ENCODE peak calls at places on chromosomes 12 and 14, in six cellular contexts. L, Y, J, Q, B and I are unnamed samples.
A peak's percentile ranks its signal among the peaks of the same experiment; 100 is the strongest.

GRCh38 chr12:104358353-104359003 is 54.9 kb downstream of the EID3 start:
- DNase-seq in Q (peak; percentile 43), Y (no peak), J (peak; percentile 43), L (peak; percentile 64), B (no peak), I (peak; percentile 56)

GRCh38 chr12:45762185-45763110 is 32.9 kb downstream of the ARID2 start:
- DNase-seq in Y (peak; percentile 50), B (no peak), J (no peak), L (no peak), Q (peak; percentile 22), I (no peak)

GRCh38 chr12:61487728-61488127 is 772.5 kb upstream of the USP15 start:
- DNase-seq in L (no peak), Y (no peak), J (no peak), B (no peak), Q (no peak), I (no peak)

GRCh38 chr14:73896521-73896920 is 9.9 kb downstream of the ZNF410 start:
- DNase-seq in Y (no peak), B (no peak), Q (no peak), J (no peak), L (no peak), I (no peak)

GRCh38 chr14:38291681-38292459 is 36.0 kb upstream of the CLEC14A start:
- DNase-seq in J (no peak), Q (no peak), L (no peak), Y (no peak), B (no peak), I (no peak)

GRCh38 chr12:8045952-8046944 is 13.7 kb downstream of the FOXJ2 start:
- DNase-seq in J (peak; percentile 66), L (peak; percentile 85), B (peak; percentile 68), Q (peak; percentile 45), Y (peak; percentile 78), I (peak; percentile 80)

GRCh38 chr14:71011479-71011878 is 104.2 kb downstream of the PCNX1 start:
- DNase-seq in L (no peak), B (no peak), Y (no peak), J (no peak), Q (no peak), I (no peak)

GRCh38 chr12:27861428-27862167 is 81.6 kb upstream of the MANSC4 start:
- DNase-seq in B (no peak), J (no peak), Q (no peak), L (no peak), Y (no peak), I (no peak)

GRCh38 chr12:122825773-122826724 is 9.2 kb upstream of the HIP1R start:
- DNase-seq in J (no peak), Q (peak; percentile 2), B (no peak), Y (no peak), L (peak; percentile 20), I (no peak)

GRCh38 chr12:78584695-78585094 is 279.9 kb upstream of the SYT1 start:
- DNase-seq in J (no peak), Q (no peak), L (no peak), Y (peak; percentile 2), B (no peak), I (no peak)

GRCh38 chr12:65525501-65526141 is 247.1 kb downstream of the MSRB3 start:
- DNase-seq in B (no peak), Q (no peak), Y (no peak), J (no peak), L (no peak), I (no peak)

GRCh38 chr12:70249903-70250302 is 6.7 kb downstream of the CNOT2 start:
- DNase-seq in Q (no peak), L (no peak), B (no peak), J (no peak), Y (no peak), I (no peak)

GRCh38 chr12:45214739-45215418 is 1.0 kb upstream of the ANO6 start:
- DNase-seq in B (no peak), L (no peak), Y (no peak), J (no peak), Q (no peak), I (no peak)

GRCh38 chr12:106131671-106132070 is 7.1 kb downstream of the NUAK1 start:
- DNase-seq in Q (no peak), L (no peak), J (no peak), Y (no peak), B (no peak), I (no peak)

GRCh38 chr12:12835378-12836145 is 22.4 kb downstream of the DDX47 start:
- DNase-seq in B (peak; percentile 40), L (no peak), J (no peak), Y (no peak), Q (no peak), I (no peak)

GRCh38 chr12:72872488-72872887 is 600.3 kb downstream of the TRHDE start:
- DNase-seq in L (no peak), Q (peak; percentile 93), J (no peak), Y (no peak), B (no peak), I (no peak)

GRCh38 chr14:80017796-80018195 is 193.5 kb downstream of the DIO2 start:
- DNase-seq in J (no peak), Y (no peak), L (no peak), B (no peak), Q (no peak), I (no peak)

GRCh38 chr12:13610280-13610679 is 371.1 kb downstream of the GRIN2B start:
- DNase-seq in Y (no peak), J (no peak), L (no peak), Q (no peak), B (no peak), I (no peak)

GRCh38 chr12:125989716-125990115 is 924.5 kb downstream of the AACS start:
- DNase-seq in Y (no peak), Q (no peak), B (no peak), L (no peak), J (no peak), I (no peak)

GRCh38 chr12:53381739-53382630 is 2.0 kb downstream of the SP1 start:
- DNase-seq in L (peak; percentile 36), J (no peak), Y (peak; percentile 71), Q (no peak), B (peak; percentile 27), I (peak; percentile 17)

GRCh38 chr12:4849024-4849594 is 60.6 kb upstream of the KCNA1 start:
- DNase-seq in L (peak; percentile 24), B (peak; percentile 30), Y (peak; percentile 24), Q (peak; percentile 34), J (no peak), I (no peak)

GRCh38 chr12:6215932-6216494 is 15.8 kb downstream of the CD9 start:
- DNase-seq in L (no peak), Q (no peak), J (no peak), Y (peak; percentile 83), B (peak; percentile 95), I (no peak)

GRCh38 chr12:9750276-9751203 is 10.2 kb downstream of the CD69 start:
- DNase-seq in J (peak; percentile 42), Y (peak; percentile 38), Q (peak; percentile 62), L (peak; percentile 46), B (peak; percentile 45), I (peak; percentile 46)

GRCh38 chr14:90894241-90894640 is 78.0 kb upstream of the TTC7B start:
- DNase-seq in B (no peak), L (no peak), Y (no peak), J (no peak), Q (no peak), I (no peak)

GRCh38 chr12:109858764-109859163 is 21.6 kb downstream of the GLTP start:
- DNase-seq in B (no peak), L (no peak), J (no peak), Y (no peak), Q (no peak), I (no peak)

GRCh38 chr12:131773582-131774221 is 54.5 kb upstream of the MMP17 start:
- DNase-seq in B (no peak), L (no peak), Y (no peak), Q (no peak), J (no peak), I (no peak)

GRCh38 chr12:117580718-117581062 is 219.3 kb upstream of the NOS1 start:
- DNase-seq in J (no peak), L (no peak), B (no peak), Q (no peak), Y (no peak), I (no peak)

GRCh38 chr14:35944847-35945246 is 118.7 kb downstream of the BRMS1L start:
- DNase-seq in J (no peak), B (no peak), Y (no peak), L (no peak), Q (no peak), I (no peak)

GRCh38 chr14:69464829-69465228 is 19.7 kb upstream of the PLEKHD1 start:
- DNase-seq in L (no peak), Q (no peak), J (no peak), B (no peak), Y (no peak), I (no peak)